ENCODE peak calls at places on chromosomes 7 and 10, in six cellular contexts. D is activated naive CD8-positive, alpha-beta T cell treated with anti-CD3 and anti-CD28 coated beads, Interleukin-2, amount 50 U/mL, for 24 hours; J is HS-5; G is T-helper 22 cell; V is left ventricle myocardium inferior; L is stimulated activated CD4-positive, alpha-beta T cell treated with anti-CD3 and anti-CD28 coated beads, Interleukin-4, amount 100 ng/mL, for 48 hours. K is an unnamed sample.

GRCh38 chr7:78165454-78165853 is 366.9 kb downstream of the PHTF2 start:
- DNase-seq in D (no peak), J (no peak), G (no peak), V (no peak), L (no peak), K (no peak)

GRCh38 chr7:143008007-143008901 is 18.7 kb downstream of the OR9A2 start:
- DNase-seq in D (peak; percentile 85), J (no peak), G (peak; percentile 39), V (peak; percentile 81), L (peak; percentile 71), K (peak; percentile 83)

GRCh38 chr7:152871005-152871677 is 111.6 kb downstream of the ACTR3B start:
- DNase-seq in D (no peak), J (no peak), G (no peak), V (no peak), L (no peak), K (no peak)

GRCh38 chr10:16856567-16856966 is 39.3 kb upstream of the RSU1 start:
- DNase-seq in D (no peak), J (no peak), G (no peak), V (no peak), L (no peak), K (no peak)

GRCh38 chr10:97648557-97649404 is 8.3 kb downstream of the PI4K2A start:
- DNase-seq in D (peak; percentile 13), J (peak; percentile 92), G (peak; percentile 6), V (no peak), L (peak; percentile 23), K (peak; percentile 51)

GRCh38 chr7:156445997-156446761 is 194.4 kb upstream of the RNF32 start:
- DNase-seq in D (no peak), J (no peak), G (no peak), V (no peak), L (no peak), K (no peak)

GRCh38 chr10:76540786-76541185 is 1096.8 kb downstream of the KCNMA1 start:
- DNase-seq in D (no peak), J (no peak), G (no peak), V (no peak), L (no peak), K (no peak)

GRCh38 chr7:35908305-35909223 is 107.7 kb downstream of the SEPTIN7 start:
- DNase-seq in D (no peak), J (no peak), G (no peak), V (peak; percentile 42), L (no peak), K (no peak)

GRCh38 chr7:137933270-137934017 is 68.4 kb downstream of the CREB3L2 start:
- DNase-seq in D (no peak), J (no peak), G (no peak), V (no peak), L (no peak), K (no peak)

GRCh38 chr7:106583133-106583532 is 77.8 kb downstream of the CCDC71L start:
- DNase-seq in D (no peak), J (peak; percentile 8), G (no peak), V (no peak), L (no peak), K (no peak)

GRCh38 chr10:93126484-93127052 is 52.9 kb downstream of the CYP26A1 start:
- DNase-seq in D (peak; percentile 17), J (no peak), G (no peak), V (no peak), L (no peak), K (no peak)

GRCh38 chr7:21724562-21724961 is 181.7 kb downstream of the DNAH11 start:
- DNase-seq in D (no peak), J (no peak), G (no peak), V (no peak), L (no peak), K (no peak)

GRCh38 chr7:140294454-140294853 is 103.9 kb downstream of the SLC37A3 start:
- DNase-seq in D (no peak), J (no peak), G (no peak), V (no peak), L (no peak), K (no peak)

GRCh38 chr10:131874991-131875451 is 25.8 kb upstream of the PPP2R2D start:
- DNase-seq in D (peak; percentile 75), J (no peak), G (no peak), V (peak; percentile 66), L (peak; percentile 61), K (peak; percentile 68)

GRCh38 chr7:117338020-117338419 is 15.2 kb upstream of the WNT2 start:
- DNase-seq in D (no peak), J (no peak), G (no peak), V (no peak), L (no peak), K (no peak)

GRCh38 chr10:109732254-109732653 is 191.1 kb downstream of the XPNPEP1 start:
- DNase-seq in D (no peak), J (no peak), G (no peak), V (no peak), L (no peak), K (no peak)

GRCh38 chr7:29116801-29117200 is 29.5 kb downstream of the CPVL start:
- DNase-seq in D (no peak), J (no peak), G (no peak), V (no peak), L (no peak), K (no peak)

GRCh38 chr7:65454479-65454878 is 80.8 kb downstream of the ZNF92 start:
- DNase-seq in D (no peak), J (no peak), G (no peak), V (no peak), L (no peak), K (no peak)

GRCh38 chr7:79452495-79453265 is 787 bp downstream of the MAGI2 start:
- DNase-seq in D (peak; percentile 1), J (no peak), G (no peak), V (peak; percentile 16), L (no peak), K (no peak)

GRCh38 chr7:112370436-112370835 is 79.8 kb upstream of the IFRD1 start:
- DNase-seq in D (no peak), J (no peak), G (no peak), V (no peak), L (no peak), K (no peak)

GRCh38 chr7:38160003-38160571 is 18.0 kb upstream of the STARD3NL start:
- DNase-seq in D (no peak), J (no peak), G (no peak), V (no peak), L (no peak), K (no peak)

GRCh38 chr7:25951414-25952276 is 200.4 kb upstream of the NFE2L3 start:
- DNase-seq in D (no peak), J (no peak), G (no peak), V (no peak), L (no peak), K (no peak)

GRCh38 chr7:2616973-2617709 is 14.6 kb upstream of the TTYH3 start:
- DNase-seq in D (no peak), J (no peak), G (no peak), V (no peak), L (no peak), K (no peak)

GRCh38 chr7:139339698-139340036 is 1.5 kb upstream of the FMC1 start:
- DNase-seq in D (no peak), J (no peak), G (no peak), V (no peak), L (no peak), K (no peak)

GRCh38 chr7:75814407-75814947 is 871 bp upstream of the CCL24 start:
- DNase-seq in D (no peak), J (no peak), G (no peak), V (no peak), L (no peak), K (no peak)

GRCh38 chr10:111429288-111430028 is 352.6 kb downstream of the ADRA2A start:
- DNase-seq in D (no peak), J (no peak), G (no peak), V (no peak), L (no peak), K (no peak)

GRCh38 chr7:90453259-90453891 is 16.1 kb upstream of the PTTG1IP2 start:
- DNase-seq in D (no peak), J (no peak), G (no peak), V (no peak), L (no peak), K (no peak)

GRCh38 chr7:5824297-5824610 is 42.8 kb upstream of the RNF216 start:
- DNase-seq in D (peak; percentile 40), J (no peak), G (peak; percentile 41), V (no peak), L (no peak), K (peak; percentile 60)

GRCh38 chr7:78296036-78296435 is 497.5 kb downstream of the PHTF2 start:
- DNase-seq in D (no peak), J (no peak), G (no peak), V (no peak), L (no peak), K (no peak)

GRCh38 chr10:72242675-72243074 is 26.6 kb upstream of the ASCC1 start:
- DNase-seq in D (peak; percentile 48), J (no peak), G (no peak), V (peak; percentile 68), L (no peak), K (peak; percentile 27)

GRCh38 chr10:79104264-79104954 is 35.6 kb downstream of the ZMIZ1 start:
- DNase-seq in D (no peak), J (no peak), G (no peak), V (peak; percentile 64), L (no peak), K (no peak)

GRCh38 chr10:43931308-43931930 is 282.7 kb upstream of the ZNF32 start:
- DNase-seq in D (no peak), J (peak; percentile 91), G (no peak), V (no peak), L (no peak), K (no peak)

GRCh38 chr10:71421075-71421434 is 24.3 kb downstream of the CDH23 start:
- DNase-seq in D (no peak), J (no peak), G (no peak), V (no peak), L (no peak), K (no peak)

GRCh38 chr10:42875388-42875755 is 92.8 kb downstream of the BMS1 start:
- DNase-seq in D (no peak), J (no peak), G (no peak), V (no peak), L (no peak), K (no peak)

K was measured in activated T-cell treated with anti-CD3 and anti-CD28 coated beads, Interleukin-2, amount 50 U/mL, for 72 hours.